ENCODE peak calls at places on chromosome 21, in eight cellular contexts. M is heart right ventricle; S is GM04504; K is effector CD8-positive, alpha-beta T cell; H is GM19239; J is tibial artery; O is HFFc6; D is activated effector memory CD4-positive, alpha-beta T cell treated with Interleukin-2 at 50 U/mL for 16 hours. N is an unnamed sample.

GRCh38 chr21:35352066-35352770 is 303.1 kb upstream of the RUNX1 start:
- DNase-seq in M (no peak), S (no peak), K (no peak), H (no peak), J (no peak), O (peak), D (no peak), N (no peak)

GRCh38 chr21:29145354-29145782 is 14.9 kb downstream of the MAP3K7CL start:
- DNase-seq in M (peak), S (peak), K (no peak), H (no peak), J (peak), O (peak), D (no peak), N (no peak)

GRCh38 chr21:33412832-33413519 is 9.8 kb downstream of the IFNGR2 start:
- DNase-seq in M (no peak), S (no peak), K (no peak), H (no peak), J (no peak), O (no peak), D (no peak), N (peak)

GRCh38 chr21:30839304-30839703 is 9.7 kb upstream of the KRTAP7-1 start:
- DNase-seq in M (no peak), S (no peak), K (no peak), H (no peak), J (no peak), O (no peak), D (no peak), N (no peak)

GRCh38 chr21:21373969-21374368 is 375.8 kb downstream of the NCAM2 start:
- DNase-seq in M (no peak), S (no peak), K (no peak), H (no peak), J (no peak), O (no peak), D (no peak), N (no peak)

GRCh38 chr21:20259035-20259867 is 739.0 kb upstream of the NCAM2 start:
- DNase-seq in M (no peak), S (no peak), K (no peak), H (no peak), J (no peak), O (no peak), D (no peak), N (no peak)

GRCh38 chr21:27168084-27168483 is 201.2 kb upstream of the ADAMTS5 start:
- DNase-seq in M (no peak), S (no peak), K (no peak), H (no peak), J (no peak), O (no peak), D (no peak), N (no peak)

GRCh38 chr21:15430577-15430976 is 299.2 kb upstream of the USP25 start:
- DNase-seq in M (peak), S (no peak), K (no peak), H (no peak), J (no peak), O (no peak), D (no peak), N (no peak)

GRCh38 chr21:15221799-15222386 is 157.1 kb upstream of the NRIP1 start:
- DNase-seq in M (peak), S (no peak), K (no peak), H (no peak), J (no peak), O (peak), D (no peak), N (peak)

GRCh38 chr21:35360870-35361570 is 311.9 kb upstream of the RUNX1 start:
- DNase-seq in M (no peak), S (no peak), K (no peak), H (no peak), J (no peak), O (no peak), D (no peak), N (no peak)

GRCh38 chr21:29342394-29342957 is 43.8 kb downstream of the BACH1 start:
- DNase-seq in M (peak), S (peak), K (no peak), H (no peak), J (peak), O (peak), D (no peak), N (no peak)

GRCh38 chr21:45386728-45387371 is 18.1 kb upstream of the COL18A1 start:
- DNase-seq in M (peak), S (peak), K (no peak), H (no peak), J (peak), O (peak), D (no peak), N (no peak)

GRCh38 chr21:32392299-32392879 is 423 bp downstream of the URB1 start:
- DNase-seq in M (no peak), S (no peak), K (no peak), H (no peak), J (no peak), O (no peak), D (no peak), N (no peak)